ENCODE peak calls at places on chromosomes 5 and 9, in nine cellular contexts. L is astrocyte of the spinal cord, C is breast epithelium, R is GM23338, G is lower leg skin, H is fibroblast of mammary gland, I is HCT116, X is lung, J is Peyer's patch. Z is an unnamed sample.

GRCh38 chr9:34522971-34523797 is at the start of gene ENHO:
- DNase-seq in G (peak), I (peak), R (peak), L (peak), X (peak), C (peak), H (peak), J (peak), Z (peak)

GRCh38 chr5:44389410-44389879 is at the start of gene FGF10:
- DNase-seq in I (no peak), R (peak), H (no peak), G (no peak), X (no peak), J (no peak), C (no peak), L (peak), Z (no peak)

GRCh38 chr9:137619240-137620090 is 660 bp downstream of the EHMT1 start:
- DNase-seq in J (no peak), G (no peak), R (peak), I (no peak), C (no peak), H (peak), L (peak), X (peak), Z (peak)

GRCh38 chr9:131657890-131658752 is 81.8 kb downstream of the RAPGEF1 start:
- DNase-seq in H (peak), J (no peak), C (no peak), I (peak), L (peak), G (no peak), R (no peak), X (no peak), Z (peak)

GRCh38 chr5:125655156-125655555 is 768.1 kb upstream of the GRAMD2B start:
- DNase-seq in H (no peak), C (no peak), X (no peak), R (no peak), I (no peak), L (no peak), J (no peak), G (no peak), Z (no peak)

GRCh38 chr5:102971693-102972293 is 148.1 kb downstream of the GIN1 start:
- DNase-seq in G (no peak), J (no peak), C (no peak), H (peak), L (peak), I (peak), X (no peak), R (peak), Z (peak)

GRCh38 chr9:127419306-127419705 is 4.9 kb upstream of the ZNF79 start:
- DNase-seq in G (no peak), L (no peak), X (no peak), I (no peak), C (no peak), H (no peak), J (no peak), R (no peak), Z (no peak)

GRCh38 chr5:53463909-53464621 is 16.4 kb upstream of the FST start:
- DNase-seq in I (no peak), L (no peak), C (no peak), R (no peak), X (no peak), G (no peak), H (no peak), J (no peak), Z (no peak)

GRCh38 chr9:80806675-80807074 is 882.7 kb downstream of the TLE1 start:
- DNase-seq in L (no peak), R (no peak), G (no peak), H (no peak), X (no peak), C (no peak), J (no peak), I (no peak), Z (no peak)

DNA sequence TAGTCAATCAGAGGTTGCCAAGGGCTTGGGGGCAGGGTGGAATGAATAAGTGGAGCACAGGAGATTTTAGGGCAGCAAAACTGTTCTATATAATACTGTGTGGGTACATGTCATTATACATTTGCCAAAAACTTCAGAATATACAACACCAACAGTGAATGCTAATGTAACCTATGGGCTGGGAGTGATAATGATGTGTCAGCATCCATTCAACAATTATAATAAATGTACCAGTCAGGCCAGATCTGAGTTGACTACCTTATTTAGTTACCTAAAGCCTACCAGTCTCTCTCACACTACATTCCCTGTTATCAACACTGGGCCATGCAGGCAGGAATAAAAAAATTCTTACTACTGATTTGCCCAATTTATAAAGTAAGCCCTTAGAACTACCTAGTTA is 884.5 kb downstream of the TLE1 start:
- DNase-seq in H (no peak), G (no peak), R (no peak), L (no peak), J (no peak), X (no peak), I (no peak), C (no peak), Z (no peak)
- H3K4me3 ChIP-seq in H (no peak), G (no peak), R (no peak), L (no peak), J (no peak), X (no peak), I (no peak), C (no peak), Z (no peak)

GRCh38 chr5:43313035-43313853 is at the start of gene HMGCS1:
- DNase-seq in J (peak), G (peak), H (peak), C (peak), I (peak), X (peak), R (peak), L (peak), Z (peak)
- TF ChIP-seq CTCF in J (no peak), G (no peak), H (no peak), C (no peak), I (no peak), X (no peak), R (no peak), L (no peak), Z (no peak)

DNA sequence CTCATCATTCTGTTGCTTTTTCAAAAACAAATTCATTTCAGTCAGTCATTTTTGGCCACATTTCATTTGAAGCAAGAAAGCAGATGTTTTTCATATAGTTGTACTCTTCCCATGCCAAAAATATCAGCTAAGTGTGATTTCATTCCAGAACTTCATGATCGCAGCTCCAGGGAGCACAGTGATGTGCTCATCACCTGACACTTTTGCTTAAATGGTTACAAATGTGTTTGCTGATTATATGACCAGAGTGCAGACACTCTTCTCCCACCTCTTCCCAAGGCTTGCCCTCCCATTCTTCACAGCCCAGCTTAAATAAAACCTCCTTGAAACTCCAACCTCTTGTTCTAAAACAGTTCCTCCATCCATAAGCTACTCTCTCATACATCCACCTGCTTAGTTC is 32.6 kb downstream of the GABRB2 start:
- DNase-seq in C (no peak), R (no peak), J (no peak), L (no peak), I (no peak), G (no peak), X (no peak), H (no peak), Z (no peak)
- H3K4me3 ChIP-seq in C (no peak), R (no peak), J (no peak), L (no peak), I (no peak), G (no peak), X (no peak), H (no peak), Z (no peak)

GRCh38 chr5:2754621-2755370 is 3.3 kb upstream of the IRX2 start:
- DNase-seq in G (no peak), R (peak), X (no peak), I (no peak), L (no peak), H (no peak), C (peak), J (no peak), Z (no peak)
- TF ChIP-seq CTCF in G (no peak), R (peak), X (no peak), I (no peak), L (peak), H (no peak), C (peak), J (no peak), Z (no peak)

GRCh38 chr5:110072646-110073045 is 382.9 kb downstream of the MAN2A1 start:
- DNase-seq in L (peak), R (no peak), J (no peak), X (no peak), C (no peak), H (no peak), I (no peak), G (no peak), Z (no peak)
- H3K4me3 ChIP-seq in L (no peak), R (no peak), J (no peak), X (no peak), C (no peak), H (no peak), I (no peak), G (no peak), Z (no peak)

DNA sequence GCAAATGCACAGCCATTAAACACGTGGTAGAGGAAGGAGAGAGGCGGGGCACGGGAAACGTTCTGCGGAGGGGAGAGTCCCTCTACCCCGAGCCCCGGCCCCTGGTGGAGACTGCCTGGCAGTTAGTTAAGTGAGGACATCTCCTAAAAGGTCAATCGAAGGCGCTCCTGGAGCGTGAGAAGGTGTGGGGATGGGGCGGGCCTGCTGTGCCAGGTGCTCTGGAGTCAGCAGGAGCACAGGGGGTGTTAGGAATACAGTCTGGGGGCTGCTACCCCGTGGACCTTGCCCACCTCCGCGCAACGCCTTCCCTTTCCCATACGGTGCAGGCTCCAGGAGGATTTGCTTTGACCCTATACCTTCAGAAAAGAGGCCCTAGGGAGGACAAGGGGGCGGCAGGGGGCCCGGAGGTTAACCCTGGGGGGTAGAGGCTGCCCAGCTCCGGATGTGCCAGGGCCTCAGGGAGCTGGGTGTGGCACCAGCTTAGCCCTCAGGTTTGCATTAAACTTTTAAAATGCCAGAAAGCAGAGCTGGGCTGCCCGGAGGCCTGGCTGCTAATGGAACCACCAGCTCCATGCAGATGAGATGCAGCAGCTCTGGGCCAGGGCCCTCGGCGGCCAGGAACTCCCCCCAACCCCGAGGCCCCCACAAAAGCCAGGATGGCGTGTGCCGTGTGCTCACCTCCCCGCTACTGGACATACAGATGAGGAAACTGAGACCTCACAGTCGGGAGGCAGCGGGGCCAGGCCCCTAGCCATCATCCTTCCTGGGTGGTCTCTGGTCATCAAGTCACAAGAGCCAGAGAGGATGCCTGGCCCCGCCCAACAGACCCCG is 39.2 kb downstream of the NACC2 start:
- DNase-seq in R (peak), I (no peak), G (no peak), H (no peak), L (no peak), C (no peak), X (no peak), J (no peak), Z (no peak)
- TF ChIP-seq CTCF in R (no peak), I (no peak), G (no peak), H (no peak), L (no peak), C (no peak), X (no peak), J (no peak), Z (no peak)

GRCh38 chr5:157651011-157651611 is 1.1 kb downstream of the SOX30 start:
- DNase-seq in R (no peak), I (no peak), J (no peak), L (no peak), C (no peak), G (no peak), H (no peak), X (no peak), Z (no peak)
- H3K4me3 ChIP-seq in R (peak), I (no peak), J (peak), L (no peak), C (peak), G (no peak), H (no peak), X (no peak), Z (peak)

GRCh38 chr5:78447775-78448424 is 87.5 kb downstream of the SCAMP1 start:
- DNase-seq in C (no peak), X (no peak), I (no peak), R (no peak), L (no peak), J (no peak), G (no peak), H (no peak), Z (no peak)
- TF ChIP-seq CTCF in C (no peak), X (no peak), I (no peak), R (no peak), L (no peak), J (no peak), G (no peak), H (no peak), Z (no peak)

GRCh38 chr9:95570150-95570549 is 53.4 kb upstream of the PTCH1 start:
- DNase-seq in I (no peak), L (peak), X (no peak), C (no peak), R (peak), H (peak), J (no peak), G (no peak), Z (peak)
- H3K4me3 ChIP-seq in I (no peak), L (no peak), X (no peak), C (no peak), R (no peak), H (no peak), J (peak), G (no peak), Z (peak)

Z was measured in choroid plexus epithelial cell.